ENCODE peak calls at places on chromosome 9, in nine cellular contexts. Y is mucosa of descending colon, R is AG10803, I is skeletal muscle cell, A is NB4, H is gastrocnemius medialis, X is cardiac fibroblast, J is fibroblast of lung, W is GM12864. S is an unnamed sample.
A peak's percentile ranks its signal among the peaks of the same experiment; 100 is the strongest.

GRCh38 chr9:108775901-108776306 is 79.9 kb downstream of the ACTL7B start:
- DNase-seq in X (peak; percentile 55), Y (no peak), H (no peak), J (no peak), R (no peak), I (no peak), A (no peak), W (no peak), S (no peak)

GRCh38 chr9:10265102-10265708 is 347.6 kb downstream of the PTPRD start:
- DNase-seq in Y (no peak), A (no peak), H (no peak), R (no peak), J (peak; percentile 96), W (no peak), X (peak; percentile 74), I (peak; percentile 94), S (no peak)

GRCh38 chr9:86741311-86742215 is 205.7 kb downstream of the GAS1 start:
- DNase-seq in R (peak; percentile 52), H (no peak), W (no peak), Y (no peak), X (peak; percentile 80), J (peak; percentile 53), A (no peak), I (peak; percentile 80), S (no peak)

GRCh38 chr9:72203205-72203803 is 54.1 kb downstream of the GDA start:
- DNase-seq in X (peak; percentile 31), Y (no peak), I (no peak), W (no peak), R (peak; percentile 23), H (no peak), J (peak; percentile 20), A (peak; percentile 28), S (peak; percentile 13)

GRCh38 chr9:110351009-110351467 is 13.4 kb upstream of the TXNDC8 start:
- DNase-seq in R (peak; percentile 81), Y (no peak), W (no peak), H (no peak), I (peak; percentile 58), X (peak; percentile 67), A (no peak), J (peak; percentile 80), S (no peak)

GRCh38 chr9:129761901-129762359 is 9.1 kb upstream of the PTGES start:
- DNase-seq in X (peak; percentile 82), A (no peak), R (peak; percentile 92), I (no peak), J (peak; percentile 74), W (no peak), H (no peak), Y (no peak), S (no peak)

GRCh38 chr9:83019246-83019645 is 43.7 kb downstream of the RASEF start:
- DNase-seq in X (no peak), W (no peak), J (no peak), R (no peak), A (no peak), I (no peak), H (no peak), Y (no peak), S (no peak)

GRCh38 chr9:21239917-21240316 is at the start of gene IFNA14:
- DNase-seq in R (no peak), I (no peak), A (no peak), W (no peak), H (no peak), Y (no peak), X (no peak), J (no peak), S (no peak)

GRCh38 chr9:127904518-127904887 is 5.1 kb upstream of the ST6GALNAC6 start:
- DNase-seq in W (no peak), R (no peak), I (no peak), X (peak; percentile 44), H (no peak), J (no peak), A (no peak), Y (no peak), S (no peak)

GRCh38 chr9:70121818-70122436 is 78.3 kb downstream of the MAMDC2 start:
- DNase-seq in W (no peak), I (no peak), R (peak; percentile 63), H (peak; percentile 42), Y (no peak), A (no peak), J (peak; percentile 27), X (no peak), S (no peak)

GRCh38 chr9:137866226-137867141 is 11.1 kb upstream of the CACNA1B start:
- DNase-seq in Y (no peak), J (no peak), X (no peak), R (no peak), A (no peak), H (no peak), I (no peak), W (no peak), S (no peak)

GRCh38 chr9:72579190-72579589 is 57.8 kb downstream of the TMC1 start:
- DNase-seq in I (peak; percentile 61), Y (peak; percentile 81), H (no peak), J (peak; percentile 47), R (peak; percentile 34), W (no peak), X (peak; percentile 78), A (no peak), S (no peak)

GRCh38 chr9:85223506-85224108 is 518.1 kb downstream of the AGTPBP1 start:
- DNase-seq in I (no peak), Y (no peak), R (peak; percentile 39), H (no peak), X (peak; percentile 10), J (no peak), A (no peak), W (no peak), S (no peak)

GRCh38 chr9:15423328-15423985 is 781 bp downstream of the SNAPC3 start:
- DNase-seq in Y (no peak), X (peak; percentile 45), I (no peak), J (peak; percentile 58), W (no peak), A (peak; percentile 59), H (no peak), R (peak; percentile 50), S (no peak)

GRCh38 chr9:125748511-125749099 is 1.4 kb downstream of the PBX3 start:
- DNase-seq in H (no peak), J (no peak), R (no peak), X (no peak), W (no peak), Y (no peak), I (no peak), A (no peak), S (no peak)

GRCh38 chr9:125749287-125749935 is 2.2 kb downstream of the PBX3 start:
- DNase-seq in A (no peak), Y (no peak), W (no peak), J (no peak), X (no peak), I (no peak), H (no peak), R (no peak), S (no peak)

GRCh38 chr9:125749951-125750655 is 2.9 kb downstream of the PBX3 start:
- DNase-seq in Y (no peak), H (no peak), I (no peak), A (no peak), X (peak; percentile 28), R (no peak), J (peak; percentile 66), W (no peak), S (no peak)

GRCh38 chr9:125752070-125752628 is 5.0 kb downstream of the PBX3 start:
- DNase-seq in R (no peak), J (no peak), X (no peak), Y (no peak), W (no peak), H (no peak), I (no peak), A (no peak), S (no peak)

GRCh38 chr9:125750656-125751035 is 3.5 kb downstream of the PBX3 start:
- DNase-seq in Y (no peak), R (no peak), J (no peak), H (no peak), X (peak; percentile 33), I (no peak), W (no peak), A (no peak), S (no peak)
- H3K4me3 ChIP-seq in Y (no peak overlapping the region), R (peak overlapping the region; percentile 85), J (peak overlapping the region; percentile 86), H (no peak overlapping the region), X (peak overlapping the region; percentile 8), I (no peak overlapping the region), W (no peak overlapping the region), A (no peak overlapping the region), S (no peak overlapping the region)

GRCh38 chr9:122125891-122126331 is 32.8 kb upstream of the TTLL11 start:
- DNase-seq in X (no peak), Y (no peak), A (no peak), W (no peak), H (no peak), R (peak; percentile 24), J (no peak), I (no peak), S (no peak)
- H3K4me3 ChIP-seq in X (no peak overlapping the region), Y (no peak overlapping the region), A (no peak overlapping the region), W (no peak overlapping the region), H (no peak overlapping the region), R (no peak overlapping the region), J (no peak overlapping the region), I (no peak overlapping the region), S (no peak overlapping the region)

DNA sequence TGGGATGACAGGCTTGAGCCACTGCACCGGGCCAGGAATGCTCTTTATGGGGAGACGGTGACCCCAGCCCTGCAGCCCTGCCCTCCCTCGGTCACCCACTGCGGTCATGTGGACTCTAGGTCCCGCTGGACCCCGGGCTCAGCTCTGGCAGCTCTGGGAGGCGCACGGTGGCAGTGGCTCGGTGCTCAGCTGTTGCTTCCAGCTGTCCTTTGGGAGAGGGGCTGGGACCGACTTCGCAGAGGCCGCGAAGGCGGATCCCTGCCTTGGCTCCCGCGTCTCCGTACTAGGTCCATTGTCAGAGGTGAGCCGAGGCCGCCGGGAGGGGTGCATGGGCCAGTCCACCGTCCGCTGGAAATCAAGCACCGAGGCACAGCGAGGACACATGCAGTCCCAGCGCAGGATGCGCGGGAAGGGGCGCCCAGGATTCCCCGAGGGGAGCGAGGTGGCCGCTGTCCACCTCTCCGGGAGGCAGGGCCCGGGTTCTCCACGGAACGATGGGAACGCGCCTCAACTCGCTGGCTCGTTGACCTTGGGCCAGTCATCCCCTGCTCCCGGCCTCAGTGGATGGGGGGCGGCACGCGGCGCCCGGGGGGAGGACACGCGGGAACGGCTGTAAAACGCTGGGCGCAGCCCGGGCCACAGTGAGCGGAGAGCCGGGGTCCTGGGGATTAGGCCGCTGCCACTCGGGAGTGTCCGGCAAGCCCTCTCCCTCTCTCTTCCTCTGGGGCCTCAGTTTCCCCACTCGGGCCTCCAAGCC is 734 bp downstream of the GBGT1 start:
- DNase-seq in A (no peak), Y (no peak), I (no peak), R (no peak), W (no peak), J (no peak), X (no peak), H (no peak), S (no peak)
- H3K4me3 ChIP-seq in A (peak overlapping the region; percentile 75), Y (peak overlapping the region; percentile 2), I (peak overlapping the region; percentile 55), R (peak overlapping the region; percentile 62), W (peak overlapping the region; percentile 70), J (peak overlapping the region; percentile 31), X (peak overlapping the region; percentile 60), H (peak overlapping the region; percentile 65), S (no peak overlapping the region)

GRCh38 chr9:4662108-4662988 is at the start of gene PLPP6:
- DNase-seq in I (peak; percentile 30), H (peak; percentile 78), R (peak; percentile 75), J (peak; percentile 80), X (peak; percentile 87), W (peak; percentile 58), A (peak; percentile 93), Y (peak; percentile 93), S (peak; percentile 81)
- H3K4me3 ChIP-seq in I (peak within 1 kb of the TSS; percentile 75), H (peak within 1 kb of the TSS; percentile 70), R (peak within 1 kb of the TSS; percentile 70), J (peak within 1 kb of the TSS; percentile 65), X (peak within 1 kb of the TSS; percentile 65), W (peak within 1 kb of the TSS; percentile 82), A (peak within 1 kb of the TSS; percentile 80), Y (peak within 1 kb of the TSS; percentile 87), S (peak within 1 kb of the TSS; percentile 71)

GRCh38 chr9:124285903-124286291 is 28.1 kb downstream of the NEK6 start:
- DNase-seq in A (peak; percentile 94), R (peak; percentile 98), X (peak; percentile 98), J (peak; percentile 98), I (peak; percentile 91), W (peak; percentile 83), Y (peak; percentile 80), H (peak; percentile 62), S (no peak)
- H3K4me3 ChIP-seq in A (peak overlapping the region; percentile 28), R (no peak overlapping the region), X (no peak overlapping the region), J (no peak overlapping the region), I (no peak overlapping the region), W (peak overlapping the region; percentile 6), Y (no peak overlapping the region), H (no peak overlapping the region), S (no peak overlapping the region)

S was measured in LNCaP clone FGC.